ENCODE peak calls at places on chromosome 14, in ten cellular contexts. One of them, this sample, is unnamed.

GRCh38 chr14:103716091-103716801 is 636 bp downstream of the ZFYVE21 start:
- DNase-seq in cardiac muscle cell: peak; percentile 26
- DNase-seq in AG10803: peak; percentile 29
- DNase-seq in mesothelial cell of epicardium: no peak
- DNase-seq in PC-3: no peak
- DNase-seq in bronchial epithelial cell: no peak
- DNase-seq in cardiac fibroblast: no peak
- DNase-seq in tibial nerve: no peak
- DNase-seq in Calu3: peak; percentile 25
- DNase-seq in left ventricle myocardium inferior: no peak
- DNase-seq in this sample: peak; percentile 63

GRCh38 chr14:72515779-72516770 is 377.8 kb downstream of the DPF3 start:
- DNase-seq in Calu3: peak; percentile 35
- DNase-seq in cardiac muscle cell: peak; percentile 47
- DNase-seq in left ventricle myocardium inferior: no peak
- DNase-seq in PC-3: peak; percentile 60
- DNase-seq in AG10803: peak; percentile 44
- DNase-seq in mesothelial cell of epicardium: no peak
- DNase-seq in cardiac fibroblast: peak; percentile 58
- DNase-seq in bronchial epithelial cell: no peak
- DNase-seq in tibial nerve: no peak
- DNase-seq in this sample: no peak

GRCh38 chr14:55438066-55438683 is 2.2 kb downstream of the TBPL2 start:
- DNase-seq in left ventricle myocardium inferior: no peak
- DNase-seq in cardiac muscle cell: peak; percentile 78
- DNase-seq in tibial nerve: peak; percentile 25
- DNase-seq in PC-3: peak; percentile 92
- DNase-seq in AG10803: peak; percentile 66
- DNase-seq in Calu3: peak; percentile 46
- DNase-seq in mesothelial cell of epicardium: no peak
- DNase-seq in cardiac fibroblast: peak; percentile 80
- DNase-seq in bronchial epithelial cell: peak; percentile 58
- DNase-seq in this sample: peak; percentile 36

GRCh38 chr14:70237710-70238109 is 49.0 kb upstream of the SLC8A3 start:
- DNase-seq in tibial nerve: no peak
- DNase-seq in mesothelial cell of epicardium: no peak
- DNase-seq in cardiac fibroblast: no peak
- DNase-seq in AG10803: no peak
- DNase-seq in PC-3: no peak
- DNase-seq in Calu3: no peak
- DNase-seq in left ventricle myocardium inferior: no peak
- DNase-seq in bronchial epithelial cell: no peak
- DNase-seq in cardiac muscle cell: peak; percentile 6
- DNase-seq in this sample: no peak

GRCh38 chr14:51507556-51508511 is 143.9 kb upstream of the FRMD6 start:
- DNase-seq in left ventricle myocardium inferior: peak; percentile 66
- DNase-seq in bronchial epithelial cell: peak; percentile 40
- DNase-seq in tibial nerve: peak; percentile 56
- DNase-seq in cardiac fibroblast: peak; percentile 64
- DNase-seq in PC-3: no peak
- DNase-seq in Calu3: no peak
- DNase-seq in AG10803: peak; percentile 90
- DNase-seq in cardiac muscle cell: peak; percentile 78
- DNase-seq in mesothelial cell of epicardium: peak; percentile 23
- DNase-seq in this sample: no peak

GRCh38 chr14:29037428-29037827 is 270.8 kb downstream of the FOXG1 start:
- DNase-seq in tibial nerve: no peak
- DNase-seq in mesothelial cell of epicardium: no peak
- DNase-seq in Calu3: no peak
- DNase-seq in cardiac fibroblast: peak; percentile 27
- DNase-seq in cardiac muscle cell: no peak
- DNase-seq in left ventricle myocardium inferior: no peak
- DNase-seq in bronchial epithelial cell: peak; percentile 64
- DNase-seq in AG10803: peak; percentile 12
- DNase-seq in PC-3: no peak
- DNase-seq in this sample: no peak

GRCh38 chr14:91416744-91417133 is 881 bp downstream of the CCDC88C start:
- DNase-seq in cardiac muscle cell: no peak
- DNase-seq in Calu3: peak; percentile 25
- DNase-seq in tibial nerve: no peak
- DNase-seq in cardiac fibroblast: no peak
- DNase-seq in mesothelial cell of epicardium: no peak
- DNase-seq in bronchial epithelial cell: no peak
- DNase-seq in AG10803: no peak
- DNase-seq in left ventricle myocardium inferior: no peak
- DNase-seq in PC-3: peak; percentile 28
- DNase-seq in this sample: no peak

GRCh38 chr14:101475468-101476257 is 85.6 kb upstream of the DIO3 start:
- DNase-seq in AG10803: peak; percentile 73
- DNase-seq in PC-3: peak; percentile 88
- DNase-seq in tibial nerve: peak; percentile 57
- DNase-seq in left ventricle myocardium inferior: no peak
- DNase-seq in Calu3: peak; percentile 59
- DNase-seq in cardiac muscle cell: peak; percentile 95
- DNase-seq in mesothelial cell of epicardium: no peak
- DNase-seq in cardiac fibroblast: peak; percentile 60
- DNase-seq in bronchial epithelial cell: peak; percentile 82
- DNase-seq in this sample: no peak

GRCh38 chr14:51527073-51527472 is 124.6 kb upstream of the FRMD6 start:
- DNase-seq in cardiac muscle cell: peak; percentile 55
- DNase-seq in mesothelial cell of epicardium: no peak
- DNase-seq in cardiac fibroblast: peak; percentile 72
- DNase-seq in PC-3: peak; percentile 50
- DNase-seq in AG10803: peak; percentile 51
- DNase-seq in tibial nerve: no peak
- DNase-seq in left ventricle myocardium inferior: no peak
- DNase-seq in bronchial epithelial cell: peak; percentile 39
- DNase-seq in Calu3: no peak
- DNase-seq in this sample: no peak

GRCh38 chr14:53741379-53742225 is 215.0 kb downstream of the BMP4 start:
- DNase-seq in bronchial epithelial cell: no peak
- DNase-seq in cardiac muscle cell: no peak
- DNase-seq in left ventricle myocardium inferior: no peak
- DNase-seq in mesothelial cell of epicardium: no peak
- DNase-seq in PC-3: no peak
- DNase-seq in AG10803: no peak
- DNase-seq in tibial nerve: no peak
- DNase-seq in cardiac fibroblast: no peak
- DNase-seq in Calu3: no peak
- DNase-seq in this sample: no peak

GRCh38 chr14:44372807-44373497 is 134.1 kb downstream of the FSCB start:
- DNase-seq in bronchial epithelial cell: peak; percentile 10
- DNase-seq in left ventricle myocardium inferior: no peak
- DNase-seq in tibial nerve: no peak
- DNase-seq in cardiac fibroblast: no peak
- DNase-seq in mesothelial cell of epicardium: no peak
- DNase-seq in PC-3: peak; percentile 92
- DNase-seq in cardiac muscle cell: no peak
- DNase-seq in Calu3: no peak
- DNase-seq in AG10803: no peak
- DNase-seq in this sample: no peak

GRCh38 chr14:61451891-61452400 is 130.6 kb downstream of the PRKCH start:
- DNase-seq in bronchial epithelial cell: no peak
- DNase-seq in Calu3: no peak
- DNase-seq in mesothelial cell of epicardium: no peak
- DNase-seq in left ventricle myocardium inferior: no peak
- DNase-seq in AG10803: no peak
- DNase-seq in PC-3: no peak
- DNase-seq in cardiac muscle cell: no peak
- DNase-seq in cardiac fibroblast: no peak
- DNase-seq in tibial nerve: no peak
- DNase-seq in this sample: no peak

DNA sequence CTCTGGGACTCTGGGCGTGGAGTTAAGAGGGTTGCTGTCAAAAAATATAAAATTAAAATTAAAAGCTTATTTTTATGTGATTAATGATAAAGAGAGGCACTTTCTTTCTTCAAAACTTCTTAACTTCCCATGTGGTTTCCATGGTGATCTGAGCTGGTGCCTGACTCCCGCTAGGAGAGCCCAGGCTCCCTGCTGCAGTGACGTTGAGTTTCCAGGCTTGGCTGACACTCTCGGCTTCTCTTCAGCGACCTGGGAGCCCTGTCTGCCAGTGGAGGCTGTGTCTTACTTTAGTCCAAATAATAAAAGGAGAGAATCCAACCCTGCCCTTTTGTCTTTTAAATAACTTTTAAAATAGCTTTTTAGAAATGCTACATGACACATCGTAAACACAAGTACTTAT is 84.4 kb downstream of the GALC start:
- DNase-seq in PC-3: no peak
- DNase-seq in left ventricle myocardium inferior: no peak
- DNase-seq in Calu3: no peak
- DNase-seq in tibial nerve: no peak
- DNase-seq in mesothelial cell of epicardium: no peak
- DNase-seq in bronchial epithelial cell: no peak
- DNase-seq in cardiac fibroblast: no peak
- DNase-seq in cardiac muscle cell: no peak
- DNase-seq in AG10803: no peak
- DNase-seq in this sample: no peak
- TF ChIP-seq CTCF in PC-3: no peak
- TF ChIP-seq CTCF in left ventricle myocardium inferior: no peak
- TF ChIP-seq CTCF in Calu3: no peak
- TF ChIP-seq CTCF in tibial nerve: no peak
- TF ChIP-seq CTCF in mesothelial cell of epicardium: no peak
- TF ChIP-seq CTCF in bronchial epithelial cell: no peak
- TF ChIP-seq CTCF in cardiac fibroblast: no peak
- TF ChIP-seq CTCF in cardiac muscle cell: no peak
- TF ChIP-seq CTCF in AG10803: no peak
- TF ChIP-seq CTCF in this sample: no peak

GRCh38 chr14:30283822-30284446 is 275.0 kb upstream of the G2E3 start:
- DNase-seq in AG10803: peak; percentile 52
- DNase-seq in PC-3: peak; percentile 78
- DNase-seq in Calu3: peak; percentile 68
- DNase-seq in mesothelial cell of epicardium: no peak
- DNase-seq in cardiac fibroblast: peak; percentile 77
- DNase-seq in bronchial epithelial cell: peak; percentile 69
- DNase-seq in left ventricle myocardium inferior: no peak
- DNase-seq in tibial nerve: peak; percentile 38
- DNase-seq in cardiac muscle cell: peak; percentile 62
- DNase-seq in this sample: no peak
- TF ChIP-seq CTCF in AG10803: peak; percentile 85
- TF ChIP-seq CTCF in PC-3: peak; percentile 95
- TF ChIP-seq CTCF in Calu3: peak; percentile 61
- TF ChIP-seq CTCF in mesothelial cell of epicardium: no peak
- TF ChIP-seq CTCF in cardiac fibroblast: peak; percentile 91
- TF ChIP-seq CTCF in bronchial epithelial cell: peak; percentile 86
- TF ChIP-seq CTCF in left ventricle myocardium inferior: peak; percentile 56
- TF ChIP-seq CTCF in tibial nerve: peak; percentile 11
- TF ChIP-seq CTCF in cardiac muscle cell: peak; percentile 95
- TF ChIP-seq CTCF in this sample: peak; percentile 49

GRCh38 chr14:78698991-78699390 is 528.8 kb downstream of the NRXN3 start:
- DNase-seq in tibial nerve: no peak
- DNase-seq in bronchial epithelial cell: no peak
- DNase-seq in PC-3: no peak
- DNase-seq in cardiac fibroblast: no peak
- DNase-seq in Calu3: no peak
- DNase-seq in AG10803: no peak
- DNase-seq in mesothelial cell of epicardium: no peak
- DNase-seq in left ventricle myocardium inferior: no peak
- DNase-seq in cardiac muscle cell: no peak
- DNase-seq in this sample: no peak

GRCh38 chr14:78701246-78701645 is 531.1 kb downstream of the NRXN3 start:
- DNase-seq in AG10803: no peak
- DNase-seq in left ventricle myocardium inferior: no peak
- DNase-seq in mesothelial cell of epicardium: no peak
- DNase-seq in cardiac fibroblast: peak; percentile 3
- DNase-seq in Calu3: no peak
- DNase-seq in tibial nerve: no peak
- DNase-seq in cardiac muscle cell: peak; percentile 4
- DNase-seq in bronchial epithelial cell: peak; percentile 40
- DNase-seq in PC-3: no peak
- DNase-seq in this sample: no peak

GRCh38 chr14:78700236-78700635 is 530.1 kb downstream of the NRXN3 start:
- DNase-seq in tibial nerve: no peak
- DNase-seq in bronchial epithelial cell: no peak
- DNase-seq in cardiac fibroblast: peak; percentile 2
- DNase-seq in Calu3: no peak
- DNase-seq in PC-3: peak; percentile 2
- DNase-seq in cardiac muscle cell: no peak
- DNase-seq in AG10803: peak; percentile 4
- DNase-seq in mesothelial cell of epicardium: no peak
- DNase-seq in left ventricle myocardium inferior: no peak
- DNase-seq in this sample: no peak

GRCh38 chr14:78697341-78697740 is 527.2 kb downstream of the NRXN3 start:
- DNase-seq in mesothelial cell of epicardium: no peak
- DNase-seq in tibial nerve: no peak
- DNase-seq in cardiac fibroblast: peak; percentile 53
- DNase-seq in AG10803: peak; percentile 58
- DNase-seq in Calu3: no peak
- DNase-seq in bronchial epithelial cell: peak; percentile 46
- DNase-seq in left ventricle myocardium inferior: no peak
- DNase-seq in cardiac muscle cell: peak; percentile 10
- DNase-seq in PC-3: peak; percentile 56
- DNase-seq in this sample: no peak
- TF ChIP-seq CTCF in mesothelial cell of epicardium: peak; percentile 41
- TF ChIP-seq CTCF in tibial nerve: no peak
- TF ChIP-seq CTCF in cardiac fibroblast: peak; percentile 44
- TF ChIP-seq CTCF in AG10803: peak; percentile 81
- TF ChIP-seq CTCF in Calu3: no peak
- TF ChIP-seq CTCF in bronchial epithelial cell: peak; percentile 49
- TF ChIP-seq CTCF in left ventricle myocardium inferior: peak; percentile 49
- TF ChIP-seq CTCF in cardiac muscle cell: peak; percentile 31
- TF ChIP-seq CTCF in PC-3: peak; percentile 70
- TF ChIP-seq CTCF in this sample: peak; percentile 33

DNA sequence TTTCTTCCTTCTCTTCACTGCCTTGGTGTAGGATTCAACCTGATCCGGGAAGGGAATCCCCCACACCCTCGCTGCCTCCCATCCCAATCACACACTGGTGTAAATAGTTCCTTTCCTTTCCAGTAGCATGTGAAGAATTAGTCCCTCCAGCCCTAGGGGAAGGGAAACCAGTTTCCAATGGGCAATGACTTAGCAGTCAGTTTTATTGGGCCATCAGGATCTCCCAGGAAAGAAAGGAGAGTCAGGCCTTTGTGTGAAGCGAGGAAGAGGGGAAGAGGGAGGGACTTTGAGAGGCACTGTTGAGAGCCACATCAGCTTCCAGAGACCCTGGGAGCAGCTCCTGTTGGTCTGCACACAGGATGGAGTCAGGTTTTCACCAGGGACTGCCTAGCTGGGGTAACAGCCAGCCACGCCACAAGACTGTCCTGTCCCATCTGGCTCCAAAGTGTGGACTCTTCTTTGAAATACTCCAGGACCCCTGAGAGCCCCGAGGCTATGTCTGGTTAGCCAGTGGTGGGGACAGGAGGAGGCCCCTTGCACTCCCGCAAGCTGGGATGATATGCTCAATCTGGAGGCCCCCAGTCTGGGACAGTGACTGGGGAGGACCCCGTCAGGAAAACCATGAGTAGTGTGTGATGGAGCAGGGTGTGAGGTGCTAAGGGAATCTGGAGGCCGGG is 27.9 kb downstream of the MOAP1 start:
- DNase-seq in left ventricle myocardium inferior: no peak
- DNase-seq in cardiac fibroblast: no peak
- DNase-seq in bronchial epithelial cell: no peak
- DNase-seq in Calu3: no peak
- DNase-seq in AG10803: no peak
- DNase-seq in tibial nerve: no peak
- DNase-seq in mesothelial cell of epicardium: no peak
- DNase-seq in cardiac muscle cell: no peak
- DNase-seq in PC-3: peak; percentile 39
- DNase-seq in this sample: peak; percentile 1
- TF ChIP-seq CTCF in left ventricle myocardium inferior: no peak
- TF ChIP-seq CTCF in cardiac fibroblast: no peak
- TF ChIP-seq CTCF in bronchial epithelial cell: no peak
- TF ChIP-seq CTCF in Calu3: no peak
- TF ChIP-seq CTCF in AG10803: no peak
- TF ChIP-seq CTCF in tibial nerve: no peak
- TF ChIP-seq CTCF in mesothelial cell of epicardium: no peak
- TF ChIP-seq CTCF in cardiac muscle cell: no peak
- TF ChIP-seq CTCF in PC-3: no peak
- TF ChIP-seq CTCF in this sample: no peak

This sample was measured in GM13976.